ENCODE peak calls at places on chromosomes 11 and 22, in seven cellular contexts. Y is transverse colon, P is SK-N-SH, I is SK-N-MC, O is stomach, V is K562, B is sigmoid colon. Q is an unnamed sample. For H3K36me3, the result is how much of the 10 kb centered on the place peaks cover.

GRCh38 chr11:76888989-76889388 is 28.3 kb downstream of the ACER3 start:
- DNase-seq in Y (no peak), P (no peak), I (no peak), O (no peak), V (peak), B (no peak), Q (no peak)

GRCh38 chr11:2868604-2869526 is 16.7 kb downstream of the CDKN1C start:
- DNase-seq in Y (no peak), P (no peak), I (no peak), O (no peak), V (peak), B (no peak), Q (no peak)

GRCh38 chr11:41431784-41432183 is 27.7 kb downstream of the LRRC4C start:
- DNase-seq in Y (no peak), P (peak), I (no peak), O (no peak), V (peak), B (no peak), Q (no peak)

GRCh38 chr11:112844530-112844929 is 116.7 kb upstream of the NCAM1 start:
- DNase-seq in Y (no peak), P (no peak), I (no peak), O (no peak), V (no peak), B (peak), Q (no peak)

GRCh38 chr11:87347860-87348259 is 310.1 kb downstream of the TMEM135 start:
- DNase-seq in Y (no peak), P (no peak), I (no peak), O (no peak), V (no peak), B (no peak), Q (no peak)

GRCh38 chr11:47261291-47261800 is 3.5 kb downstream of the NR1H3 start:
- DNase-seq in Y (no peak), P (no peak), I (no peak), O (no peak), V (no peak), B (no peak), Q (no peak)

GRCh38 chr22:31148516-31148915 is 8.2 kb upstream of the PLA2G3 start:
- DNase-seq in Y (no peak), P (no peak), I (no peak), O (no peak), V (no peak), B (no peak), Q (no peak)

GRCh38 chr11:33620423-33621120 is 80.1 kb downstream of the C11orf91 start:
- DNase-seq in Y (no peak), P (peak), I (no peak), O (no peak), V (no peak), B (no peak), Q (no peak)

GRCh38 chr11:121321614-121322243 is 29.2 kb downstream of the SC5D start:
- DNase-seq in Y (peak), P (no peak), I (no peak), O (no peak), V (no peak), B (no peak), Q (peak)

GRCh38 chr22:25054943-25055511 is 102.5 kb downstream of the KIAA1671 start:
- DNase-seq in Y (no peak), P (no peak), I (no peak), O (no peak), V (no peak), B (no peak), Q (no peak)

GRCh38 chr11:28457481-28458145 is 349.4 kb downstream of the METTL15 start:
- DNase-seq in Y (no peak), P (no peak), I (no peak), O (no peak), V (no peak), B (no peak), Q (no peak)

GRCh38 chr11:120079750-120080610 is 57.9 kb downstream of the TRIM29 start:
- DNase-seq in Y (no peak), P (no peak), I (no peak), O (peak), V (peak), B (no peak), Q (no peak)

GRCh38 chr11:82818399-82819043 is 81.7 kb downstream of the PRCP start:
- DNase-seq in Y (no peak), P (no peak), I (no peak), O (no peak), V (no peak), B (no peak), Q (no peak)

GRCh38 chr11:117989351-117990102 is 3.3 kb downstream of the IL10RA start:
- DNase-seq in Y (no peak), P (no peak), I (no peak), O (no peak), V (no peak), B (peak), Q (no peak)

GRCh38 chr11:113796663-113797259 is 17.2 kb downstream of the CLDN25 start:
- DNase-seq in Y (no peak), P (peak), I (no peak), O (peak), V (peak), B (no peak), Q (peak)

GRCh38 chr22:36433318-36434231 is 45.8 kb upstream of the MYH9 start:
- DNase-seq in Y (peak), P (peak), I (no peak), O (peak), V (no peak), B (no peak), Q (peak)

GRCh38 chr11:93017821-93018690 is 48.6 kb downstream of the MTNR1B start:
- DNase-seq in Y (no peak), P (no peak), I (no peak), O (no peak), V (no peak), B (no peak), Q (no peak)

GRCh38 chr11:4178813-4179662 is 84.4 kb downstream of the RRM1 start:
- DNase-seq in Y (no peak), P (no peak), I (no peak), O (no peak), V (no peak), B (no peak), Q (no peak)

GRCh38 chr11:105612766-105613165 is 2.9 kb downstream of the GRIA4 start:
- DNase-seq in Y (no peak), P (no peak), I (no peak), O (no peak), V (no peak), B (no peak), Q (no peak)

GRCh38 chr22:36334081-36334831 is 53.5 kb downstream of the MYH9 start:
- DNase-seq in Y (peak), P (no peak), I (no peak), O (no peak), V (peak), B (peak), Q (peak)

GRCh38 chr22:39463931-39464390 is 7.1 kb downstream of the MGAT3 start:
- DNase-seq in Y (no peak), P (no peak), I (no peak), O (no peak), V (no peak), B (no peak), Q (peak)

GRCh38 chr11:926341-926916 is 759 bp downstream of the AP2A2 start:
- DNase-seq in Y (peak), P (peak), I (no peak), O (no peak), V (peak), B (no peak), Q (peak)

GRCh38 chr22:45285431-45286058 is 796 bp downstream of the UPK3A start:
- DNase-seq in Y (no peak), P (no peak), I (no peak), O (no peak), V (no peak), B (no peak), Q (no peak)

GRCh38 chr11:11786234-11786633 is 55.5 kb upstream of the USP47 start:
- DNase-seq in Y (no peak), P (no peak), I (no peak), O (no peak), V (no peak), B (no peak), Q (no peak)

GRCh38 chr11:127875076-127875475 is 712.3 kb downstream of the ETS1 start:
- DNase-seq in Y (no peak), P (no peak), I (no peak), O (no peak), V (no peak), B (no peak), Q (no peak)

GRCh38 chr11:359181-359714 is 10.1 kb upstream of the B4GALNT4 start:
- DNase-seq in Y (no peak), P (no peak), I (no peak), O (no peak), V (no peak), B (peak), Q (no peak)

GRCh38 chr11:44565746-44566558 is 489 bp downstream of the CD82 start:
- DNase-seq in Y (no peak), P (no peak), I (no peak), O (no peak), V (no peak), B (peak), Q (no peak)
- H3K27ac ChIP-seq in Y (peak), P (no peak), I (no peak), O (peak), V (no peak), B (peak), Q (peak)

GRCh38 chr11:126431401-126432064 is 76.0 kb downstream of the ST3GAL4 start:
- DNase-seq in Y (peak), P (no peak), I (no peak), O (peak), V (no peak), B (peak), Q (no peak)
- TF ChIP-seq POLR2AphosphoS5 in Y (no peak), P (peak), I (no peak), O (no peak), V (no peak), B (peak), Q (no peak)

DNA sequence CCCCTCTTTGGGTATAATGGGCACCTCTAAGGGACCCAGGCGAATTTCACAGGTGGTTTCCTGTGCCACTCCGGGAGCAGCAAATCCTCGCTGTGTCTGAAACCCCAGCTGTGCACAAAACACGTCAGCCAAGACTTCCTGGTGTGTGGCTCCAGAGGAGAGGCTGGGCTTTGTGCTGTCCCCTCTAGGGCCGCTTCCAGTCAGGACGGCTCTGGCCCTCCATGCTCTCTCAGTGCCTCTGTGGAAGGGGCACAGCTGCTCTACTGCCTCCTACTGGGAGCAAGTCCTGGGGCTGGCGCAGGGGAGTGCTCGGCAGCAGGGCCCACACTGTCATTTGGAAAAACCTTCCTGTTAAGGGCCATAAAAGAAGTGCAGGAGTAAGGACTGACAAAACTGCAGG is 23.7 kb upstream of the ARFGAP3 start:
- DNase-seq in Y (no peak), P (no peak), I (no peak), O (no peak), V (no peak), B (no peak), Q (no peak)
- H3K36me3 ChIP-seq in Y (under half), P (under half), I (under half), O (half or more), V (half or more), B (half or more), Q (under half)

DNA sequence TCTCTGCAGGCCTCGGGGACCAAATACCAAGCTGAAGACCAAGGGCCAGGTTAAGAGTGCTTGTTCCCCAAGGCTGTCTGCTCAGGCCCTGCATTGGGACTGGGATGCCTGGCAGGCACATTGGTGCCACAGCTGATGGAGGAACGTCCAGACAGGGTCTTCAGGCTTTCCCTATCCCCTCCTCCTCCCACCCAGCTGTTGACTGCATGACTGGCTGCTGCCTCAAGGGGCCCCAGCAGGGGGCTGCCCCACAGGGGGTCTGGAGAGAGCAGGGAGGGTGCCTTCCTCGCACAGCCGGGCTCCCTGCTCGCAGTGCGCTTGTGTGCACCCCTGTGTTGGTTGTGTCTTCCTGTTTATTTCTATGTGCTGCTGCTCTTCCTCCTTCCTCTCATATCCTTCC is 9.9 kb downstream of the RCOR2 start:
- DNase-seq in Y (no peak), P (peak), I (no peak), O (no peak), V (no peak), B (no peak), Q (no peak)
- H3K27ac ChIP-seq in Y (no peak), P (no peak), I (peak), O (no peak), V (no peak), B (no peak), Q (no peak)

DNA sequence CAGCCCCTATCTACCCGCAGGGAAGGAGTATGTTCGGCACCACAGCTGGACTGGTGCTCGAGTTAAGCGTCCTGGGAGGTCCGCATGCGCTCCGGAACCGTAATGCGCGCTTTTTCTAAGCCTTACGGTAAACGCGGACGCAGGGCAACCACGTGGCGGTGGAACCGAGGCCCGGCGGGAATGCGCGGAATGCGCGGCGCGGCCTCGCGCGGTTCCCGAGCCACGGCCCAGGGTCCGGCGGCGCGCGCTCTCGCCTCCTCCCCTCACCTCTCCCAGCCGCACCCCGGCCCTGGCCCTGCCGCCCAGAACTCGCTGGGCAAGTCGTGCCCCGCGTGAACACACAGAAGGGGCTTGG is 4.5 kb upstream of the CCND1 start:
- DNase-seq in Y (peak), P (no peak), I (no peak), O (peak), V (no peak), B (peak), Q (no peak)
- TF ChIP-seq POLR2AphosphoS5 in Y (peak), P (no peak), I (no peak), O (peak), V (no peak), B (peak), Q (peak)

GRCh38 chr11:68591719-68592118 is 92.6 kb upstream of the GAL start:
- DNase-seq in Y (no peak), P (no peak), I (no peak), O (no peak), V (no peak), B (no peak), Q (no peak)
- H3K36me3 ChIP-seq in Y (under half), P (half or more), I (half or more), O (half or more), V (half or more), B (under half), Q (under half)

Q was measured in prostate gland.